ENCODE peak calls at places on chromosomes 4 and X, in four cellular contexts. R, T, Y and L are unnamed samples.

GRCh38 chrX:108224727-108225455 is 133.3 kb downstream of the ATG4A start:
- DNase-seq in R (no peak), T (peak), Y (no peak), L (peak)

GRCh38 chr4:13627185-13627605 is 330 bp downstream of the BOD1L1 start:
- DNase-seq in T (no peak), R (no peak), Y (peak), L (no peak)

GRCh38 chrX:10231461-10231860 is 74.7 kb downstream of the CLCN4 start:
- DNase-seq in R (no peak), T (no peak), Y (no peak), L (no peak)

GRCh38 chr4:163378661-163379060 is 35.0 kb downstream of the NPY5R start:
- DNase-seq in R (no peak), Y (no peak), T (no peak), L (no peak)

GRCh38 chr4:56613101-56613862 is 67.8 kb downstream of the HOPX start:
- DNase-seq in T (peak), Y (no peak), R (no peak), L (peak)

GRCh38 chrX:22686138-22686541 is 313.6 kb upstream of the DDX53 start:
- DNase-seq in R (no peak), T (peak), Y (no peak), L (peak)

GRCh38 chr4:16897991-16898827 is at the start of gene LDB2:
- DNase-seq in T (peak), R (no peak), Y (no peak), L (peak)

GRCh38 chr4:1249731-1250526 is 999 bp upstream of the CTBP1 start:
- DNase-seq in R (peak), Y (peak), T (peak), L (no peak)

GRCh38 chr4:159780196-159780922 is 677.5 kb downstream of the RAPGEF2 start:
- DNase-seq in R (no peak), T (no peak), Y (no peak), L (no peak)